ENCODE peak calls at places on chromosomes 5 and 9, in nine cellular contexts. One of them, this sample, is unnamed.

GRCh38 chr5:118533166-118533565 is 455.2 kb downstream of the DTWD2 start:
- DNase-seq in IMR-90: no peak
- DNase-seq in lower leg skin: no peak
- DNase-seq in endothelial cell of umbilical vein: no peak
- DNase-seq in sigmoid colon: no peak
- DNase-seq in heart left ventricle: no peak
- DNase-seq in K562: no peak
- DNase-seq in adrenal gland: no peak
- DNase-seq in right lobe of liver: no peak
- DNase-seq in this sample: no peak

GRCh38 chr5:30099634-30100033 is 1093.9 kb upstream of the CDH6 start:
- DNase-seq in adrenal gland: no peak
- DNase-seq in endothelial cell of umbilical vein: no peak
- DNase-seq in right lobe of liver: no peak
- DNase-seq in IMR-90: no peak
- DNase-seq in lower leg skin: no peak
- DNase-seq in K562: no peak
- DNase-seq in heart left ventricle: no peak
- DNase-seq in sigmoid colon: no peak
- DNase-seq in this sample: no peak

GRCh38 chr5:15492545-15492944 is 7.4 kb upstream of the FBXL7 start:
- DNase-seq in right lobe of liver: no peak
- DNase-seq in sigmoid colon: no peak
- DNase-seq in lower leg skin: no peak
- DNase-seq in endothelial cell of umbilical vein: no peak
- DNase-seq in adrenal gland: no peak
- DNase-seq in K562: no peak
- DNase-seq in heart left ventricle: no peak
- DNase-seq in IMR-90: no peak
- DNase-seq in this sample: no peak

GRCh38 chr9:135907006-135907434 is 326 bp downstream of the CAMSAP1 start:
- DNase-seq in right lobe of liver: peak
- DNase-seq in heart left ventricle: no peak
- DNase-seq in K562: no peak
- DNase-seq in adrenal gland: no peak
- DNase-seq in lower leg skin: no peak
- DNase-seq in endothelial cell of umbilical vein: no peak
- DNase-seq in sigmoid colon: peak
- DNase-seq in IMR-90: peak
- DNase-seq in this sample: no peak

GRCh38 chr5:9765421-9765820 is 135.3 kb upstream of the TAS2R1 start:
- DNase-seq in heart left ventricle: no peak
- DNase-seq in right lobe of liver: no peak
- DNase-seq in adrenal gland: no peak
- DNase-seq in endothelial cell of umbilical vein: no peak
- DNase-seq in K562: no peak
- DNase-seq in IMR-90: peak
- DNase-seq in sigmoid colon: no peak
- DNase-seq in lower leg skin: no peak
- DNase-seq in this sample: no peak

GRCh38 chr5:9663891-9664290 is 33.7 kb upstream of the TAS2R1 start:
- DNase-seq in IMR-90: no peak
- DNase-seq in sigmoid colon: no peak
- DNase-seq in heart left ventricle: no peak
- DNase-seq in endothelial cell of umbilical vein: no peak
- DNase-seq in K562: no peak
- DNase-seq in lower leg skin: no peak
- DNase-seq in right lobe of liver: no peak
- DNase-seq in adrenal gland: no peak
- DNase-seq in this sample: no peak

GRCh38 chr9:16119861-16120641 is 567.2 kb downstream of the CCDC171 start:
- DNase-seq in heart left ventricle: no peak
- DNase-seq in endothelial cell of umbilical vein: no peak
- DNase-seq in IMR-90: peak
- DNase-seq in lower leg skin: no peak
- DNase-seq in adrenal gland: no peak
- DNase-seq in right lobe of liver: no peak
- DNase-seq in sigmoid colon: no peak
- DNase-seq in K562: no peak
- DNase-seq in this sample: no peak

GRCh38 chr5:99715921-99716320 is 787.1 kb upstream of the CHD1 start:
- DNase-seq in sigmoid colon: no peak
- DNase-seq in heart left ventricle: no peak
- DNase-seq in K562: no peak
- DNase-seq in IMR-90: no peak
- DNase-seq in adrenal gland: no peak
- DNase-seq in lower leg skin: no peak
- DNase-seq in right lobe of liver: no peak
- DNase-seq in endothelial cell of umbilical vein: no peak
- DNase-seq in this sample: no peak

GRCh38 chr5:149372932-149373331 is 6.2 kb downstream of the IL17B start:
- DNase-seq in lower leg skin: no peak
- DNase-seq in sigmoid colon: no peak
- DNase-seq in heart left ventricle: no peak
- DNase-seq in K562: no peak
- DNase-seq in IMR-90: no peak
- DNase-seq in endothelial cell of umbilical vein: no peak
- DNase-seq in adrenal gland: peak
- DNase-seq in right lobe of liver: no peak
- DNase-seq in this sample: no peak
- TF ChIP-seq POLR2A in lower leg skin: no peak
- TF ChIP-seq POLR2A in sigmoid colon: no peak
- TF ChIP-seq POLR2A in heart left ventricle: no peak
- TF ChIP-seq POLR2A in K562: no peak
- TF ChIP-seq POLR2A in IMR-90: no peak
- TF ChIP-seq POLR2A in endothelial cell of umbilical vein: no peak
- TF ChIP-seq POLR2A in adrenal gland: no peak
- TF ChIP-seq POLR2A in right lobe of liver: no peak
- TF ChIP-seq POLR2A in this sample: no peak

DNA sequence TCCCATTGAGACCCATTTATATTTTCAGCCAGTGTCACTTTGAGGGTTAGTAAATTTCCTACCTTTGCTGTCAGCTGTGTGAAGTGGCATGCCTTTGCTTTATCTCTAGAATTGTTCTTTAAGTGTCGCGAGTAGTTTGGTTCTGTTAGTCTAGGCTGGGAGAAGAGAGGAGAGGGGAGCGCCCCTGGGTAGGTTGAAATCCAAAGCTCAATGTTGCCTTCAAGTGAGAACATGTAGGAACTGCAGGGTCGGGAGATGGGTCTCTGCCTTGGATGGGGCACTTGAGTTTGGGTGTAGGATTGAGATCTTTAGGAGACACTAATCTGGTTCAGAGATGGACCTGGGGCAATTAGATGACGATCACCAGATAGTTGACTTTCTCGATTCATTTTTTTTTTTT is 46.3 kb downstream of the STC2 start:
- DNase-seq in lower leg skin: no peak
- DNase-seq in sigmoid colon: no peak
- DNase-seq in adrenal gland: no peak
- DNase-seq in K562: no peak
- DNase-seq in heart left ventricle: no peak
- DNase-seq in IMR-90: peak
- DNase-seq in endothelial cell of umbilical vein: no peak
- DNase-seq in right lobe of liver: no peak
- DNase-seq in this sample: no peak
- TF ChIP-seq CTCF in lower leg skin: no peak
- TF ChIP-seq CTCF in sigmoid colon: no peak
- TF ChIP-seq CTCF in adrenal gland: no peak
- TF ChIP-seq CTCF in K562: peak
- TF ChIP-seq CTCF in heart left ventricle: peak
- TF ChIP-seq CTCF in IMR-90: peak
- TF ChIP-seq CTCF in endothelial cell of umbilical vein: peak
- TF ChIP-seq CTCF in right lobe of liver: no peak
- TF ChIP-seq CTCF in this sample: no peak

DNA sequence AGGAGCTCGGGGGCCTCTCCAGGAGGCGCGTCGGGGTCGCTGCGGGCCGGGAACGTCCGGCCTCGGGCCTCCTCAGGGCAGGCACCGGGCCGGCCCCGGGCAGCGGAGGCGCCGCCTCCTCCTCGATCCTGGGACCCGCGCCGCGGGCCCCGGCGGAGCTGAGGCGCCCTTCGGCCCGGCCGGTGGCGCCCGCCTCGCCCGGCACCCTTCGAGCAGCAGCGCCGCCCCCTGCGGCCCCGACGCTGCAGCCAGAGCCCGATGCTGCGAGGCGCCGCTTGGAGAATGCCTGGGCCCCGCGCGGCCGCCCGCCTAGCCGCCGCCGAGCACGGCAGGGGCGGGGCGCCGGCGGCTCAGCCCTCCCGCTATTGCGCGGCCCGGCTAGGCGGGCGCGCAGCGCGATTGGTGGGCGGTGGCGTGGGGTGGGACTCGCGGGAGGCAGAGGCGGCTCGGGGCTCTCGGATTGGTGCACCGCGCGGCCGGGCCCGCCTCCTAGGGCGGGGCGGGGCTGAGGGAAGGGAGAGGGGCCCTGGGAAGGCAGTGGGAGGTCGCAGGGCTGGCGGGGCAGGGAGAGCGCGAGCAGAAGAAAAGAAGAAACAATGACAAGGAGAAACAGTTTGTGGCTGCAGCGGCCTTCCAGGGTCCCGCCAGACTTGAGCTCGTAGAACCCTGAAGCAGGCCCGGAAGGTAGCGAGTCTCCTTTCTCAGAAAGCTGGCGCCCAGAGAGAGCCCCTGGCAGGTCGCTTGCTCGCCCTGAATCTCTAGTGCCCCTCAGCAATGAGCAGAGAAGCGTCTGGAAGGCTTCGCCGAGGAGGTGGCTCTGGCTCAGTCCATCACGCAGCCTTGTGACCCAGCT is at the start of gene EEIG1:
- DNase-seq in sigmoid colon: peak
- DNase-seq in heart left ventricle: peak
- DNase-seq in right lobe of liver: peak
- DNase-seq in endothelial cell of umbilical vein: peak
- DNase-seq in lower leg skin: peak
- DNase-seq in adrenal gland: peak
- DNase-seq in IMR-90: peak
- DNase-seq in K562: peak
- DNase-seq in this sample: peak
- TF ChIP-seq POLR2A in sigmoid colon: peak
- TF ChIP-seq POLR2A in heart left ventricle: peak
- TF ChIP-seq POLR2A in right lobe of liver: peak
- TF ChIP-seq POLR2A in endothelial cell of umbilical vein: peak
- TF ChIP-seq POLR2A in lower leg skin: no peak
- TF ChIP-seq POLR2A in adrenal gland: peak
- TF ChIP-seq POLR2A in IMR-90: peak
- TF ChIP-seq POLR2A in K562: peak
- TF ChIP-seq POLR2A in this sample: peak

DNA sequence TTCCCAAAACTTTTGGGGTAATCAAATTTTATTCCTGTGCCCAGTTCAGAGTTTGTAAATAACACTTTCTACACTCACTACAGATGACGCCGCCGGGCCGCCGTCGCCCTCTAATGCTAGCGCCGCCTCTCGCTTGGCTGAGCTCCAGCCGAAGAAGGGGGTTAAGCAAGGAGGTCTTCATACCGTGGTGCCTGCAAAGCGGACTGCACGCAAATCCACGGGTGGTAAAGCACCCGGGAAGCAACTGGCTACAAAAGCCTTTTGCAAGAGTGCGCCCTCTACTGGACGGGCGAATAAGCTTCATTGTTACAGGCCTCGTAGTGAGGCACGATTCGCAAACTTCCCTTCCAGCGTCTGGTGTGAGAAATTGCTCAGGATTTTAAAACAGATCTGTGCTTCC is 280.4 kb downstream of the MEF2C start:
- DNase-seq in heart left ventricle: no peak
- DNase-seq in adrenal gland: no peak
- DNase-seq in sigmoid colon: no peak
- DNase-seq in K562: peak
- DNase-seq in endothelial cell of umbilical vein: no peak
- DNase-seq in right lobe of liver: peak
- DNase-seq in lower leg skin: no peak
- DNase-seq in IMR-90: no peak
- DNase-seq in this sample: no peak
- TF ChIP-seq CTCF in heart left ventricle: no peak
- TF ChIP-seq CTCF in adrenal gland: no peak
- TF ChIP-seq CTCF in sigmoid colon: no peak
- TF ChIP-seq CTCF in K562: peak
- TF ChIP-seq CTCF in endothelial cell of umbilical vein: peak
- TF ChIP-seq CTCF in right lobe of liver: peak
- TF ChIP-seq CTCF in lower leg skin: no peak
- TF ChIP-seq CTCF in IMR-90: no peak
- TF ChIP-seq CTCF in this sample: no peak

GRCh38 chr5:163565492-163565891 is 60.1 kb downstream of the MAT2B start:
- DNase-seq in IMR-90: no peak
- DNase-seq in sigmoid colon: no peak
- DNase-seq in adrenal gland: no peak
- DNase-seq in heart left ventricle: no peak
- DNase-seq in right lobe of liver: no peak
- DNase-seq in lower leg skin: no peak
- DNase-seq in endothelial cell of umbilical vein: no peak
- DNase-seq in K562: no peak
- DNase-seq in this sample: no peak

GRCh38 chr5:163563112-163563511 is 57.7 kb downstream of the MAT2B start:
- DNase-seq in sigmoid colon: no peak
- DNase-seq in endothelial cell of umbilical vein: no peak
- DNase-seq in adrenal gland: no peak
- DNase-seq in right lobe of liver: no peak
- DNase-seq in IMR-90: no peak
- DNase-seq in lower leg skin: no peak
- DNase-seq in heart left ventricle: no peak
- DNase-seq in K562: no peak
- DNase-seq in this sample: no peak

GRCh38 chr5:163563880-163564279 is 58.5 kb downstream of the MAT2B start:
- DNase-seq in IMR-90: no peak
- DNase-seq in heart left ventricle: no peak
- DNase-seq in K562: no peak
- DNase-seq in right lobe of liver: no peak
- DNase-seq in lower leg skin: no peak
- DNase-seq in sigmoid colon: no peak
- DNase-seq in endothelial cell of umbilical vein: no peak
- DNase-seq in adrenal gland: no peak
- DNase-seq in this sample: no peak

GRCh38 chr5:163565931-163566608 is 60.7 kb downstream of the MAT2B start:
- DNase-seq in right lobe of liver: peak
- DNase-seq in lower leg skin: no peak
- DNase-seq in endothelial cell of umbilical vein: peak
- DNase-seq in heart left ventricle: peak
- DNase-seq in sigmoid colon: no peak
- DNase-seq in K562: no peak
- DNase-seq in adrenal gland: peak
- DNase-seq in IMR-90: peak
- DNase-seq in this sample: no peak

GRCh38 chr5:163564321-163564924 is 59.0 kb downstream of the MAT2B start:
- DNase-seq in sigmoid colon: no peak
- DNase-seq in IMR-90: peak
- DNase-seq in heart left ventricle: peak
- DNase-seq in K562: peak
- DNase-seq in adrenal gland: peak
- DNase-seq in lower leg skin: peak
- DNase-seq in right lobe of liver: no peak
- DNase-seq in endothelial cell of umbilical vein: peak
- DNase-seq in this sample: peak
- TF ChIP-seq POLR2A in sigmoid colon: no peak
- TF ChIP-seq POLR2A in IMR-90: no peak
- TF ChIP-seq POLR2A in heart left ventricle: no peak
- TF ChIP-seq POLR2A in K562: no peak
- TF ChIP-seq POLR2A in adrenal gland: no peak
- TF ChIP-seq POLR2A in lower leg skin: no peak
- TF ChIP-seq POLR2A in right lobe of liver: no peak
- TF ChIP-seq POLR2A in endothelial cell of umbilical vein: no peak
- TF ChIP-seq POLR2A in this sample: no peak

DNA sequence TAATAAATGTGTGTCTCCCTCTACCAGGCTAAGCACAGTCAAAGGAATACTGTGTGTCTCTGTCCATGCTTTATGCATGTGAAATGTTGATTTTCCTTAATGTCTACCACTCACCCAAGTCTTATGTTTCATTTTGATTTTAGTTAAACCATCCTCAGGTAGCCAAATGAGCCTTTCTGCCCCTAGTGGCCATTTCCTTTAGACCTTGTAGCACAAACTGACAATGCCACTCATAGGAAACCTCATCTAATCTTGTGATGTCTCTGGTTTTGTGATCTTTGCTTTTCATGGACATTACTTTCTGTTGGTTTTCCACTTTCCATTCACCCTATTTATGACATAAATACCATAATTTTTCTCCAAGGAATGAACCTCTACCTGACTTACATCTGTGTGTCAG is 820.8 kb downstream of the MAT2B start:
- DNase-seq in heart left ventricle: no peak
- DNase-seq in adrenal gland: no peak
- DNase-seq in lower leg skin: no peak
- DNase-seq in endothelial cell of umbilical vein: no peak
- DNase-seq in right lobe of liver: no peak
- DNase-seq in K562: peak
- DNase-seq in IMR-90: no peak
- DNase-seq in sigmoid colon: no peak
- DNase-seq in this sample: no peak
- TF ChIP-seq CTCF in heart left ventricle: no peak
- TF ChIP-seq CTCF in adrenal gland: no peak
- TF ChIP-seq CTCF in lower leg skin: no peak
- TF ChIP-seq CTCF in endothelial cell of umbilical vein: no peak
- TF ChIP-seq CTCF in right lobe of liver: peak
- TF ChIP-seq CTCF in K562: no peak
- TF ChIP-seq CTCF in IMR-90: no peak
- TF ChIP-seq CTCF in sigmoid colon: no peak
- TF ChIP-seq CTCF in this sample: no peak